ENCODE peak calls at places on chromosomes 3 and 15, in eight cellular contexts. One of them, this sample, is unnamed. For H3K4me1, the result is how much of the 10 kb centered on the place peaks cover.

GRCh38 chr15:91498046-91498445 is 355.5 kb upstream of the SLCO3A1 start:
- DNase-seq in tibial artery: no peak
- DNase-seq in IMR-90: no peak
- DNase-seq in ascending aorta: no peak
- DNase-seq in HCT116: no peak
- DNase-seq in CD8-positive, alpha-beta T cell: no peak
- DNase-seq in mammary epithelial cell: no peak
- DNase-seq in astrocyte: no peak
- DNase-seq in this sample: no peak

GRCh38 chr3:43647331-43648166 is 25.7 kb upstream of the ANO10 start:
- DNase-seq in tibial artery: no peak
- DNase-seq in IMR-90: no peak
- DNase-seq in ascending aorta: no peak
- DNase-seq in HCT116: no peak
- DNase-seq in CD8-positive, alpha-beta T cell: no peak
- DNase-seq in mammary epithelial cell: no peak
- DNase-seq in astrocyte: no peak
- DNase-seq in this sample: no peak

GRCh38 chr3:126422121-126422520 is 27.4 kb downstream of the CFAP100 start:
- DNase-seq in tibial artery: peak
- DNase-seq in IMR-90: no peak
- DNase-seq in ascending aorta: peak
- DNase-seq in HCT116: no peak
- DNase-seq in CD8-positive, alpha-beta T cell: no peak
- DNase-seq in mammary epithelial cell: no peak
- DNase-seq in astrocyte: no peak
- DNase-seq in this sample: no peak

GRCh38 chr3:115146418-115147328 is at the start of gene ZBTB20:
- DNase-seq in tibial artery: peak
- DNase-seq in IMR-90: peak
- DNase-seq in ascending aorta: peak
- DNase-seq in HCT116: peak
- DNase-seq in CD8-positive, alpha-beta T cell: peak
- DNase-seq in mammary epithelial cell: peak
- DNase-seq in astrocyte: peak
- DNase-seq in this sample: peak

GRCh38 chr15:58770519-58770856 is 614 bp upstream of the MINDY2 start:
- DNase-seq in tibial artery: no peak
- DNase-seq in IMR-90: peak
- DNase-seq in ascending aorta: peak
- DNase-seq in HCT116: no peak
- DNase-seq in CD8-positive, alpha-beta T cell: no peak
- DNase-seq in mammary epithelial cell: no peak
- DNase-seq in astrocyte: peak
- DNase-seq in this sample: peak

GRCh38 chr3:141782386-141782932 is 19.3 kb downstream of the GRK7 start:
- DNase-seq in tibial artery: no peak
- DNase-seq in IMR-90: no peak
- DNase-seq in ascending aorta: no peak
- DNase-seq in HCT116: peak
- DNase-seq in CD8-positive, alpha-beta T cell: no peak
- DNase-seq in mammary epithelial cell: peak
- DNase-seq in astrocyte: no peak
- DNase-seq in this sample: peak

GRCh38 chr3:1717524-1717923 is 381.1 kb upstream of the CNTN4 start:
- DNase-seq in tibial artery: no peak
- DNase-seq in IMR-90: no peak
- DNase-seq in ascending aorta: no peak
- DNase-seq in HCT116: no peak
- DNase-seq in CD8-positive, alpha-beta T cell: no peak
- DNase-seq in mammary epithelial cell: no peak
- DNase-seq in astrocyte: no peak
- DNase-seq in this sample: no peak

GRCh38 chr15:90067181-90067952 is 34.9 kb downstream of the IDH2 start:
- DNase-seq in tibial artery: no peak
- DNase-seq in IMR-90: no peak
- DNase-seq in ascending aorta: no peak
- DNase-seq in HCT116: no peak
- DNase-seq in CD8-positive, alpha-beta T cell: no peak
- DNase-seq in mammary epithelial cell: no peak
- DNase-seq in astrocyte: no peak
- DNase-seq in this sample: no peak

GRCh38 chr15:51341366-51342248 is at the start of gene GLDN:
- DNase-seq in tibial artery: peak
- DNase-seq in IMR-90: peak
- DNase-seq in ascending aorta: peak
- DNase-seq in HCT116: no peak
- DNase-seq in CD8-positive, alpha-beta T cell: no peak
- DNase-seq in mammary epithelial cell: peak
- DNase-seq in astrocyte: peak
- DNase-seq in this sample: no peak

GRCh38 chr3:154549391-154549790 is 119.4 kb upstream of the GPR149 start:
- DNase-seq in tibial artery: no peak
- DNase-seq in IMR-90: no peak
- DNase-seq in ascending aorta: no peak
- DNase-seq in HCT116: no peak
- DNase-seq in CD8-positive, alpha-beta T cell: no peak
- DNase-seq in mammary epithelial cell: no peak
- DNase-seq in astrocyte: no peak
- DNase-seq in this sample: no peak

GRCh38 chr3:154548341-154548740 is 118.4 kb upstream of the GPR149 start:
- DNase-seq in tibial artery: no peak
- DNase-seq in IMR-90: no peak
- DNase-seq in ascending aorta: no peak
- DNase-seq in HCT116: no peak
- DNase-seq in CD8-positive, alpha-beta T cell: no peak
- DNase-seq in mammary epithelial cell: no peak
- DNase-seq in astrocyte: no peak
- DNase-seq in this sample: no peak

DNA sequence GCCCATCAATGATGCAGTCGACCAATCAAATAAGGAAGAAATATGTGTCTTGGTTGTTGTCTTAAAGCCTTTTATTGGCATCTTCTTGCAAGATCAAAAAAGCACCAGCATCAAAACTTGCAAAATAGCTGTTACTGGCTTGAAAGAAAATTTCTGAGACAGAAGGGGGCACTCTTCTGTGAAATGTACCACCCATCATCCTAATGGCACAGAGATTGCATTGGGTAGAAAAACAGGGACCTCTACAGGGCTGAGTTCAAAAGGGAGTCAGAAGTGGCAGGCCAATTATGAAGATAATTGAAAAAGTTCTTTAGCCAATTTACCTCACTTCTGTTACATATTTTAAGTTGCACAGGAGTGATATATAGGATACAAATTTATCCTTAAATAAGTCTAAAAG is 122.3 kb upstream of the GPR149 start:
- DNase-seq in tibial artery: no peak
- DNase-seq in IMR-90: no peak
- DNase-seq in ascending aorta: no peak
- DNase-seq in HCT116: peak
- DNase-seq in CD8-positive, alpha-beta T cell: no peak
- DNase-seq in mammary epithelial cell: peak
- DNase-seq in astrocyte: no peak
- DNase-seq in this sample: no peak
- TF ChIP-seq CTCF in tibial artery: no peak
- TF ChIP-seq CTCF in IMR-90: no peak
- TF ChIP-seq CTCF in ascending aorta: no peak
- TF ChIP-seq CTCF in HCT116: peak
- TF ChIP-seq CTCF in CD8-positive, alpha-beta T cell: no peak
- TF ChIP-seq CTCF in mammary epithelial cell: no peak
- TF ChIP-seq CTCF in astrocyte: no peak
- TF ChIP-seq CTCF in this sample: peak

GRCh38 chr3:70532806-70533205 is 220.4 kb upstream of the MDFIC2 start:
- DNase-seq in tibial artery: no peak
- DNase-seq in IMR-90: no peak
- DNase-seq in ascending aorta: no peak
- DNase-seq in HCT116: no peak
- DNase-seq in CD8-positive, alpha-beta T cell: no peak
- DNase-seq in mammary epithelial cell: no peak
- DNase-seq in astrocyte: no peak
- DNase-seq in this sample: no peak
- H3K27ac ChIP-seq in tibial artery: no peak
- H3K27ac ChIP-seq in IMR-90: no peak
- H3K27ac ChIP-seq in ascending aorta: no peak
- H3K27ac ChIP-seq in HCT116: no peak
- H3K27ac ChIP-seq in CD8-positive, alpha-beta T cell: no peak
- H3K27ac ChIP-seq in mammary epithelial cell: no peak
- H3K27ac ChIP-seq in astrocyte: no peak
- H3K27ac ChIP-seq in this sample: no peak

GRCh38 chr3:50563867-50564266 is 3.7 kb downstream of the C3orf18 start:
- DNase-seq in tibial artery: no peak
- DNase-seq in IMR-90: no peak
- DNase-seq in ascending aorta: no peak
- DNase-seq in HCT116: no peak
- DNase-seq in CD8-positive, alpha-beta T cell: no peak
- DNase-seq in mammary epithelial cell: no peak
- DNase-seq in astrocyte: no peak
- DNase-seq in this sample: no peak

GRCh38 chr3:50567386-50568182 is at the start of gene C3orf18:
- DNase-seq in tibial artery: peak
- DNase-seq in IMR-90: peak
- DNase-seq in ascending aorta: peak
- DNase-seq in HCT116: peak
- DNase-seq in CD8-positive, alpha-beta T cell: peak
- DNase-seq in mammary epithelial cell: no peak
- DNase-seq in astrocyte: peak
- DNase-seq in this sample: peak

GRCh38 chr3:50564321-50564720 is 3.2 kb downstream of the C3orf18 start:
- DNase-seq in tibial artery: no peak
- DNase-seq in IMR-90: no peak
- DNase-seq in ascending aorta: no peak
- DNase-seq in HCT116: no peak
- DNase-seq in CD8-positive, alpha-beta T cell: no peak
- DNase-seq in mammary epithelial cell: no peak
- DNase-seq in astrocyte: no peak
- DNase-seq in this sample: no peak

GRCh38 chr3:50568947-50569749 is at the start of gene HEMK1:
- DNase-seq in tibial artery: peak
- DNase-seq in IMR-90: peak
- DNase-seq in ascending aorta: peak
- DNase-seq in HCT116: peak
- DNase-seq in CD8-positive, alpha-beta T cell: peak
- DNase-seq in mammary epithelial cell: peak
- DNase-seq in astrocyte: peak
- DNase-seq in this sample: peak

DNA sequence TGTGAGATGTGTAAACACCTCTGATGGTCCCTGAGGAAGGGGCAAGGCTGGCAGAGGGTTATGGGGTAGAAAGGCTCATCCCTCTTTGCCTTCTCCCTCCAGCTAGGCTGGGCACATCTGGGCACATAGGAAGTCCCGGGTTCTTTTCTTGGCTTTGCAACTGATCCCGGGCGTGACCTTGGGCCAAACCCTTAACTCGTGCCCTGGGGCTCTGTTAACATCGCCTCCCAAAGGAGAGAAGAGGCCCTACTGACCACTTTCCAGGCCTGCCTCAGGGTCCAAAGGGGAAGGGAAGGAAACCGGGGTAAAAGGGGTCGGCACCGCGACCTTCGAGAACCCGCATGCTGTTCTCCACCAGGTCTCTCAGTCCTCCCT is 549 bp downstream of the C3orf18 start:
- DNase-seq in tibial artery: no peak
- DNase-seq in IMR-90: no peak
- DNase-seq in ascending aorta: no peak
- DNase-seq in HCT116: no peak
- DNase-seq in CD8-positive, alpha-beta T cell: no peak
- DNase-seq in mammary epithelial cell: no peak
- DNase-seq in astrocyte: no peak
- DNase-seq in this sample: no peak
- H3K4me1 ChIP-seq in tibial artery: under half
- H3K4me1 ChIP-seq in IMR-90: under half
- H3K4me1 ChIP-seq in ascending aorta: under half
- H3K4me1 ChIP-seq in HCT116: under half
- H3K4me1 ChIP-seq in CD8-positive, alpha-beta T cell: under half
- H3K4me1 ChIP-seq in mammary epithelial cell: under half
- H3K4me1 ChIP-seq in astrocyte: under half
- H3K4me1 ChIP-seq in this sample: under half

DNA sequence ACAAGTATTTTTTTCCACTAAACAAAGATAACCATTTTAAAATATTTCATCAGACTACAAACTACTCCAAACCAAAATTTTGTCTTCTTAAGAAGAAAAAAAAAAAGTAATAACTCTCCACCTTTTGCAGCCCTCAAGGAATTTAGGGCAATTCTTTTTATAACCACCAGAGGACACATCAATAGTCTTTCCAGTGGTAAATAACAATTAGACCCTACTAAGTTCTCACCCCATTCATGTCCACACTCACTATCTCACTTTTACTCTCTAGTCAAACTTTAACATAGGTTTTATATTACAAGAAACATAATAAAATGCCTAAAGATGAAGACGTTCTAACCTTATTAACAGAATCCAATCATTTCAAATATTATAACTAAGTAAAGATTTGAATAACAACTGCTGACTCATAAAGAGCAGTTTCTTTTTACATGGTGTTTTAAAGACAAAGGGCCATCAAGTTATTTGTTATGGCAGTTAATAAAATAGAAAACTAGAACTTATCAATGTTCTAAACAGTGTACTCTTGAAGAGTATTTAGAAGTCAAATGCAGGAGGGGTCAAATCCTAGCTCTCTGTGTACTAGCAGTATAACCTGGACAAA is 33.0 kb downstream of the CCDC39 start:
- DNase-seq in tibial artery: no peak
- DNase-seq in IMR-90: no peak
- DNase-seq in ascending aorta: no peak
- DNase-seq in HCT116: peak
- DNase-seq in CD8-positive, alpha-beta T cell: no peak
- DNase-seq in mammary epithelial cell: no peak
- DNase-seq in astrocyte: peak
- DNase-seq in this sample: peak
- TF ChIP-seq CTCF in tibial artery: no peak
- TF ChIP-seq CTCF in IMR-90: peak
- TF ChIP-seq CTCF in ascending aorta: no peak
- TF ChIP-seq CTCF in HCT116: peak
- TF ChIP-seq CTCF in CD8-positive, alpha-beta T cell: no peak
- TF ChIP-seq CTCF in mammary epithelial cell: peak
- TF ChIP-seq CTCF in astrocyte: peak
- TF ChIP-seq CTCF in this sample: peak

GRCh38 chr3:56556908-56557814 is at the start of gene CCDC66:
- DNase-seq in tibial artery: peak
- DNase-seq in IMR-90: peak
- DNase-seq in ascending aorta: peak
- DNase-seq in HCT116: peak
- DNase-seq in CD8-positive, alpha-beta T cell: peak
- DNase-seq in mammary epithelial cell: peak
- DNase-seq in astrocyte: peak
- DNase-seq in this sample: peak

GRCh38 chr3:56557815-56558170 is 818 bp downstream of the CCDC66 start:
- DNase-seq in tibial artery: no peak
- DNase-seq in IMR-90: no peak
- DNase-seq in ascending aorta: no peak
- DNase-seq in HCT116: no peak
- DNase-seq in CD8-positive, alpha-beta T cell: no peak
- DNase-seq in mammary epithelial cell: no peak
- DNase-seq in astrocyte: peak
- DNase-seq in this sample: no peak
- H3K27ac ChIP-seq in tibial artery: peak
- H3K27ac ChIP-seq in IMR-90: no peak
- H3K27ac ChIP-seq in ascending aorta: peak
- H3K27ac ChIP-seq in HCT116: peak
- H3K27ac ChIP-seq in CD8-positive, alpha-beta T cell: peak
- H3K27ac ChIP-seq in mammary epithelial cell: peak
- H3K27ac ChIP-seq in astrocyte: peak
- H3K27ac ChIP-seq in this sample: peak

This sample was measured in foreskin keratinocyte.